ENCODE peak calls at places on chromosomes 11 and 22, in nine cellular contexts. Q, C, P, Y, F, H, X, K and W are unnamed samples.

GRCh38 chr22:23180893-23181762 is 819 bp downstream of the BCR start:
- DNase-seq in Y (no peak), C (no peak), P (no peak), H (no peak), K (peak; percentile 82), X (peak; percentile 37), Q (peak; percentile 22), F (no peak), W (no peak)

GRCh38 chr11:93570759-93571413 is 27.7 kb upstream of the SMCO4 start:
- DNase-seq in K (no peak), X (peak; percentile 57), P (no peak), Q (no peak), F (peak; percentile 41), H (no peak), C (no peak), Y (no peak), W (peak; percentile 16)

GRCh38 chr22:49189871-49190270 is 637.8 kb downstream of the BRD1 start:
- DNase-seq in Y (no peak), P (no peak), C (no peak), K (peak; percentile 35), H (no peak), X (no peak), F (no peak), Q (no peak), W (no peak)

GRCh38 chr11:12889243-12889642 is 119.9 kb upstream of the RASSF10 start:
- DNase-seq in F (peak; percentile 45), P (no peak), C (no peak), X (no peak), Y (peak; percentile 60), H (peak; percentile 67), K (no peak), Q (peak; percentile 35), W (no peak)

GRCh38 chr22:28141614-28142013 is 222.6 kb upstream of the PITPNB start:
- DNase-seq in F (no peak), P (no peak), H (no peak), K (no peak), Q (no peak), Y (no peak), X (no peak), C (no peak), W (peak; percentile 49)

GRCh38 chr22:23509571-23510302 is 70.4 kb downstream of the IGLL1 start:
- DNase-seq in P (no peak), H (no peak), Q (no peak), K (peak; percentile 21), C (no peak), F (no peak), Y (no peak), X (no peak), W (no peak)

GRCh38 chr22:44335903-44336803 is 23.4 kb upstream of the SHISAL1 start:
- DNase-seq in Y (no peak), H (no peak), Q (no peak), P (no peak), K (no peak), X (no peak), C (no peak), F (no peak), W (no peak)

GRCh38 chr11:11382858-11383532 is 29.9 kb upstream of the CSNK2A3 start:
- DNase-seq in P (no peak), K (no peak), F (no peak), Y (no peak), X (no peak), Q (no peak), C (no peak), H (no peak), W (peak; percentile 42)

GRCh38 chr11:2870955-2871720 is 14.4 kb downstream of the CDKN1C start:
- DNase-seq in H (no peak), F (no peak), X (no peak), Q (no peak), P (no peak), C (no peak), Y (no peak), K (no peak), W (no peak)

GRCh38 chr22:42699953-42700352 is 20.7 kb downstream of the A4GALT start:
- DNase-seq in X (no peak), C (no peak), P (no peak), Y (no peak), Q (no peak), F (no peak), H (no peak), K (peak; percentile 67), W (no peak)

GRCh38 chr11:114190630-114191029 is 105.6 kb upstream of the NNMT start:
- DNase-seq in C (no peak), Y (no peak), K (no peak), F (no peak), P (no peak), X (no peak), Q (no peak), H (no peak), W (no peak)

GRCh38 chr11:114188851-114189570 is 107.2 kb upstream of the NNMT start:
- DNase-seq in F (no peak), C (no peak), Q (no peak), P (no peak), K (no peak), X (no peak), Y (no peak), H (no peak), W (no peak)

GRCh38 chr11:114193730-114194674 is 102.2 kb upstream of the NNMT start:
- DNase-seq in P (no peak), Q (no peak), Y (no peak), C (no peak), H (no peak), F (peak; percentile 83), X (no peak), K (no peak), W (no peak)

GRCh38 chr11:114192841-114193389 is 103.3 kb upstream of the NNMT start:
- DNase-seq in P (no peak), Y (no peak), X (no peak), H (no peak), C (no peak), F (no peak), K (no peak), Q (no peak), W (no peak)

GRCh38 chr11:114191893-114192292 is 104.3 kb upstream of the NNMT start:
- DNase-seq in P (no peak), X (no peak), F (no peak), H (no peak), Q (no peak), Y (no peak), C (no peak), K (no peak), W (no peak)
- H3K27ac ChIP-seq in P (no peak overlapping the region), X (no peak overlapping the region), F (peak overlapping the region; percentile 90), H (no peak overlapping the region), Q (peak overlapping the region; percentile 95), Y (no peak overlapping the region), C (no peak overlapping the region), K (no peak overlapping the region), W (no peak overlapping the region)

GRCh38 chr11:64007629-64008282 is 21.5 kb downstream of the OTUB1 start:
- DNase-seq in C (no peak), P (peak; percentile 88), Q (peak; percentile 84), X (peak; percentile 83), K (peak; percentile 95), F (peak; percentile 68), H (peak; percentile 89), Y (no peak), W (peak; percentile 87)
- H3K4me3 ChIP-seq in C (peak overlapping the region; percentile 2), P (peak overlapping the region; percentile 30), Q (peak overlapping the region; percentile 62), X (no peak overlapping the region), K (peak overlapping the region; percentile 23), F (peak overlapping the region; percentile 37), H (peak overlapping the region; percentile 45), Y (peak overlapping the region; percentile 81), W (peak overlapping the region; percentile 38)

GRCh38 chr11:66111158-66111557 is 41.1 kb downstream of the PACS1 start:
- DNase-seq in C (no peak), X (no peak), P (no peak), Q (no peak), Y (no peak), H (no peak), F (no peak), K (no peak), W (no peak)

GRCh38 chr11:66112041-66112491 is 42.0 kb downstream of the PACS1 start:
- DNase-seq in X (no peak), Y (no peak), K (no peak), F (no peak), P (no peak), H (no peak), Q (no peak), C (no peak), W (no peak)

GRCh38 chr11:66113132-66113856 is 43.2 kb downstream of the PACS1 start:
- DNase-seq in P (no peak), Q (no peak), F (no peak), K (no peak), Y (no peak), H (no peak), C (no peak), X (no peak), W (no peak)

GRCh38 chr11:66115638-66116410 is 45.8 kb downstream of the PACS1 start:
- DNase-seq in P (no peak), C (no peak), Q (no peak), H (no peak), K (no peak), Y (no peak), X (no peak), F (no peak), W (peak; percentile 56)

DNA sequence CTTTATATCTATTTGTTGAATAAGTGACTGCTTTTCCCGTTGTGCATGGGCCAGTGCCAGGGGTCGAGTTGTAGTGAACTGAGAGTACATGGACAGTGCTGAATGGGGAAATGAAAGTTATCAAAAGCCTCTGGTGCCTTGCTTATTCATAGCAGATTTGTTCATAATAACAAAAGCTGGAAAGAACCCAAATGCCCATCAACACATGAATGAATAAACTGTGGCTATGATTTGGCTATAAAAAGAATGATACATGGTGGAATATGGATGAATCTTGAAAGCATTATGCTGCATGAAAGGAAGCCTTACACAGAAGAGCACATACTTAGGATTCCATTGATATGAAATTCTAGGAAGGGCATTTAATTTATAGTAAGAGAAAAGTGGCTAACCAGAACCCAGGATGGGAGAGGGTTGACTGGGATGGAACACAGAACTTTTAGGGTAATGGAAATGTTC is 42.6 kb downstream of the PACS1 start:
- DNase-seq in F (no peak), H (no peak), Q (no peak), X (no peak), P (no peak), C (no peak), K (no peak), Y (no peak), W (no peak)
- H3K27ac ChIP-seq in F (no peak overlapping the region), H (no peak overlapping the region), Q (peak overlapping the region; percentile 24), X (peak overlapping the region; percentile 15), P (no peak overlapping the region), C (no peak overlapping the region), K (no peak overlapping the region), Y (no peak overlapping the region), W (no peak overlapping the region)

DNA sequence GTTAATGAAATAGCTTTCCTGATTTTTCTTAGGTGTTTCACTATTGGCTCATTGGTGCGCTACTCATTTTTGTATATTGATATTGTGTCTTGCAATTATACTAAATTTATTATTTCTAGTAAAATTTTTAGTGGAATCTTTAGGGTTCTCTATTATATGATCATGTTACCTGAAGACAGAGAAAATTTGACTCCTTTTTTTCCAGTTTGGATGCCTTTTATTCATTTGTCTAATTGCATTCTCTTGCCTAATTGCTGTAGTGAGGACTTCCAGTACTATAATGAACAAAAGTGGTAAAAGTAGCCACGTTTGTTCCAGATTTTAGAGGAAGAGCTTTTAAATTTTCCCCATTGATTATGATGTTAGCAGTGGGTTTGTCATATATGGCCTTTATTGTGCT is 114.0 kb upstream of the SERPIND1 start:
- DNase-seq in C (no peak), Q (no peak), F (no peak), P (no peak), X (no peak), H (no peak), Y (no peak), K (no peak), W (no peak)
- H3K4me3 ChIP-seq in C (no peak overlapping the region), Q (no peak overlapping the region), F (no peak overlapping the region), P (no peak overlapping the region), X (no peak overlapping the region), H (no peak overlapping the region), Y (no peak overlapping the region), K (no peak overlapping the region), W (no peak overlapping the region)

GRCh38 chr22:25564979-25565677 is 653 bp downstream of the GRK3 start:
- DNase-seq in P (no peak), F (no peak), Q (peak; percentile 42), H (peak; percentile 78), Y (no peak), X (peak; percentile 34), C (no peak), K (peak; percentile 81), W (peak; percentile 60)
- H3K27ac ChIP-seq in P (peak overlapping the region; percentile 76), F (no peak overlapping the region), Q (peak overlapping the region; percentile 57), H (peak overlapping the region; percentile 80), Y (no peak overlapping the region), X (peak overlapping the region; percentile 48), C (no peak overlapping the region), K (no peak overlapping the region), W (peak overlapping the region; percentile 14)